ENCODE peak calls at places on chromosomes 2 and 18, in nine cellular contexts. W is A549, J is ovary, B is stomach, T is upper lobe of left lung, S is HepG2, D is sigmoid colon, M is H1, C is transverse colon. Z is an unnamed sample.

GRCh38 chr2:54859997-54860701 is 136.7 kb downstream of the EML6 start:
- DNase-seq in W (peak; percentile 45), J (no peak), B (no peak), T (no peak), S (no peak), D (no peak), M (no peak), C (no peak), Z (no peak)

GRCh38 chr2:173523497-173523896 is 168.8 kb downstream of the CDCA7 start:
- DNase-seq in W (no peak), J (no peak), B (no peak), T (no peak), S (no peak), D (no peak), M (no peak), C (no peak), Z (no peak)

GRCh38 chr18:61765097-61765496 is 127.7 kb downstream of the RNF152 start:
- DNase-seq in W (no peak), J (no peak), B (no peak), T (no peak), S (no peak), D (no peak), M (no peak), C (no peak), Z (no peak)

GRCh38 chr2:2974982-2975381 is 402.6 kb downstream of the EIPR1 start:
- DNase-seq in W (no peak), J (no peak), B (no peak), T (no peak), S (no peak), D (no peak), M (no peak), C (no peak), Z (no peak)

GRCh38 chr2:43224571-43225092 is 1.8 kb downstream of the ZFP36L2 start:
- DNase-seq in W (no peak), J (no peak), B (no peak), T (peak; percentile 93), S (no peak), D (peak; percentile 74), M (no peak), C (no peak), Z (no peak)

GRCh38 chr18:394997-395383 is 105.5 kb downstream of the COLEC12 start:
- DNase-seq in W (no peak), J (no peak), B (no peak), T (no peak), S (no peak), D (peak; percentile 77), M (no peak), C (no peak), Z (no peak)

GRCh38 chr18:27665264-27665799 is 480.2 kb upstream of the CHST9 start:
- DNase-seq in W (no peak), J (no peak), B (no peak), T (no peak), S (no peak), D (no peak), M (no peak), C (no peak), Z (no peak)

GRCh38 chr18:36672437-36673344 is 156.1 kb downstream of the TPGS2 start:
- DNase-seq in W (no peak), J (no peak), B (no peak), T (peak; percentile 48), S (no peak), D (no peak), M (no peak), C (peak; percentile 28), Z (no peak)

DNA sequence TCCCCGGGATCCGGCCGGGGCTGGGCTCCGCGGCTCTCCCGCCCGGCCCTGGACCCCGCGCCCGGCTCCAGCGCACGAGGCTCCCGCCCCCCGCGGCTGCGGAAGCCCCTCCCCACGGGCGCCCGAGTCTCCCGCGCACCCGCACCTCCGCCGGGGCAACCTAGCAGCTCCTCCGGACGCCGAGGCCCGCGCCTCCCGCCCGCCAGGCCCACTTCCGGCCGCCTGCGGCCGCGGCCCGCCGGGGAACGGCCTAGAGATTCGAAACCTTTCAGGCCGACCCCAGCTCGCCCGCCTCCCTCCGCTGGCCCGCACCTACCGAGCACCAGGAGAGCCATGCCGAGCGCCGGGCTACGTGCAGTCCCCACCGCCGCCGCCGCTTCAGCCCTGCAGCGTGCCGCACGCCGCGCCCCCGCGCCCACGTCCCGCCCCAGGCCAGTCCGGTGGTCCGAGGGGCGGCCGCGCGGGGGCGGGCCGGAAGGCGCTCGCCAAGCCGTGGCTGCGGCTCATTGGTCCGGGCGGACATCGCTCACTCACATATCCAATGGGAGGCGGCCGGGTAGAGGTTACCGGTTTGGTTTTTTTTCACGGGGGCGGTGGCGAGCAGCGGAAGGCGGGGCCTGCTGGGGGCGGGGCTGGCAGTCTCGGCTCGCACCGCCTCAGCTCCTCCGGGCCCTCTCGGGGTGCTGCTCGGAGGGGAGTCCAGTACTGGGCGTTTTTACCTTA is at the start of gene PDIA6:
- DNase-seq in W (peak; percentile 97), J (peak; percentile 97), B (peak; percentile 98), T (peak; percentile 99), S (peak; percentile 94), D (peak; percentile 98), M (peak; percentile 82), C (peak; percentile 98), Z (peak; percentile 98)
- TF ChIP-seq POLR2A in W (peak; percentile 76), J (peak; percentile 65), B (no peak), T (peak; percentile 67), S (peak; percentile 90), D (no peak), M (peak; percentile 44), C (peak; percentile 58), Z (peak; percentile 86)

DNA sequence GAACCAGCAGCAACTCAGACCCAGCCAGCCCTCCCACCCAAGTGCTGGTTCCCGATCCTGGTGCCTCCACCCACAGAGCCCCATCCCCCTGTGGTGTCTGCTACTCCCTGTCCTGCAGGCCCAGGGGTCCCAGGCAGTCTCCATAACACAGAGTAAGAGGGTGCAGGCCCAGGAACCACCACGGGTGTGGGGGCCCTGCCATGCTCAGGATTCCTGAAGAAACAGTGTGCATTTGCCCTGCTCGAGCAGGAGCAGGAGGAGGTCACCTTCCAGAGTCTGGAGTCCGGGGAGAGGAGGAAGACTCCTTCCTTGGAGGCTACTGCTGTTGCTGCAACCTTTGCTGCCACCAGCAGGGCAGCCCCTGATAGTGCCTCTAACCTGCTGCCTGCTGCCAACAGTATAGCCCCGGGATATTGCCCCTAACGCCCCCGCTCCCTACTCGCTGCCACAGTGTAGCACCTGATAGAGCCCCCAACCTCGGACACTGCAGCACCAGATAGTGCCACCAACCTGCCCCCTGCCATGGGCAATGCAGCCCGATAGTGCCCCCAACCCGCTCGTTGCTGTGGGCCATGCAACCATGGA is 46.8 kb upstream of the ANKRD62 start:
- DNase-seq in W (no peak), J (no peak), B (no peak), T (peak; percentile 25), S (no peak), D (no peak), M (no peak), C (no peak), Z (no peak)
- TF ChIP-seq CTCF in W (peak; percentile 9), J (no peak), B (no peak), T (no peak), S (peak; percentile 49), D (no peak), M (peak; percentile 69), C (no peak), Z (no peak)

DNA sequence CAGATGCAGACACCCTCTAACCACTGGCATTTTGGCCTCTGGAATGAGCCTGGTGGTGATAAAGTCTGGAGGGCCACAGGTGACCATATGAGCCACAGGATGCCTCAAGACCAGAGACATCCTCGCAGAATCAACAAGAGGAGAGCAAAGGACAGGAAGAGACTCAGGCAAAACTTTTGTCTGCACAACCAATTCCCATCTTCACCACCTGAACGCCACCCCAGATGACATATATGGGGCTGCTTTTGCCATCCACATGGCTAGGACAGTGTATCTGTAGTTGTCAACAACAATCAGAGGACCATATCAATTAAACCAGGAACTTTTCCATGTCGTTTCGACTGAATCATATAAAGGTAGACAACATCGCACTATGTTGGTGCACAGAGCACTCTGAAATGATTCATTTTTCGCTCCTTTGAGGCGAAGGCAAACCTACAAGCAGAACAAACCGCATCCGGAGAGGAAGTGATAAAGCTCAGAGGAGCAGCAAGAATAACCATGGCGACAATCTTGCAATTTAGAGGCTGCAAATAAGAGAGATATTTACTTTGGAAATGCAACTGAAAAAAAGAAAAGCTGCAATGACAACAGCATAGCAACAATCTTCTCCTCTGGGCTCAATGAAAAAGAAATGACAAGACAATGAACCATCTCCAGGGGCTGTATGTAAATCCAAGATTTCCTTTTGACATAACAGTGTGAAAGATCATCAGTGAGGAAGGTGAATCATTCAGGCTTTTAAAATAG is 204.5 kb downstream of the ARL4C start:
- DNase-seq in W (no peak), J (no peak), B (no peak), T (no peak), S (no peak), D (no peak), M (no peak), C (peak; percentile 33), Z (no peak)
- TF ChIP-seq EP300 in W (no peak), J (no peak), B (no peak), T (no peak), S (no peak), D (no peak), M (no peak), C (no peak), Z (no peak)

GRCh38 chr18:79503406-79503805 is 107.7 kb downstream of the NFATC1 start:
- DNase-seq in W (no peak), J (no peak), B (no peak), T (no peak), S (no peak), D (no peak), M (no peak), C (peak; percentile 2), Z (no peak)

GRCh38 chr18:79501006-79501405 is 105.3 kb downstream of the NFATC1 start:
- DNase-seq in W (no peak), J (no peak), B (no peak), T (no peak), S (no peak), D (no peak), M (no peak), C (no peak), Z (no peak)

GRCh38 chr18:79502785-79503184 is 107.1 kb downstream of the NFATC1 start:
- DNase-seq in W (no peak), J (no peak), B (no peak), T (no peak), S (no peak), D (no peak), M (no peak), C (no peak), Z (no peak)

GRCh38 chr18:79506191-79507075 is 110.7 kb downstream of the NFATC1 start:
- DNase-seq in W (no peak), J (peak; percentile 14), B (no peak), T (peak; percentile 68), S (no peak), D (peak; percentile 86), M (no peak), C (peak; percentile 11), Z (peak; percentile 47)

DNA sequence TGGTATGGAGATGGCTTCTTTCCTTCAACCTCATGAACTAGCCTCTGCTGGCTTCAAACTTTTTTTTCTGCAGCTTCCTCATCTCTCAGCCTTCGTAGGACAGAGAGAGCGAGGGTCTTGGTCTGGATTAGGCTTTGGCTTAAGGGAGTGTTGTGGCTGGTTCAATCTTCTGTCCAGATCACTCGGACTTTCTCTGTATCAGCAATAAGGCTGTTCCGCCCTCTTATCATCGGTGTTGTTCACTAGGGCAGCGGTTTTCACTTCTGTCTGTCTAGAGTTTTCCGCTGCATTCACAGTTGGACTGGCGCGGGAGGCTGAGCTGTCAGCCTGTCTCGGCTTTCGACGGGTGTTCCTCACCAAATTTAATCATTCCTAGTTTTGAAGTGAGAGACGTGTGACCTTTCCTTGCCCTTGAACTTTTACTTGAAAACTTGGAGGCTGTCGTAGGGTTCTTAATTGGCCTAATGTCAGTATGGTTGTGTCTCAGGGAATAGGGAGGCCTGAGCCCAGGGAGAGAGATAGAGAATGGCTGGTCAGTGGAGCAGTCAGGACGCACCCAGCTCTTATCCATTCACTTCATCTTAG is 108.3 kb downstream of the NFATC1 start:
- DNase-seq in W (no peak), J (peak; percentile 1), B (no peak), T (no peak), S (no peak), D (no peak), M (no peak), C (peak; percentile 3), Z (no peak)
- TF ChIP-seq POLR2A in W (no peak), J (no peak), B (no peak), T (no peak), S (no peak), D (no peak), M (no peak), C (no peak), Z (no peak)

Z was measured in tibial nerve.